ENCODE peak calls at places on chromosomes 1 and 21, in seven cellular contexts. One of them, this sample, is unnamed. For H3K9me3, the result is how much of the 10 kb centered on the place peaks cover.

GRCh38 chr1:235866913-235867850 is 476 bp upstream of the LYST start:
- DNase-seq in testis: peak
- DNase-seq in A549: peak
- DNase-seq in sigmoid colon: peak
- DNase-seq in uterus: peak
- DNase-seq in upper lobe of left lung: peak
- DNase-seq in IMR-90: peak
- DNase-seq in this sample: peak

GRCh38 chr1:220369511-220369910 is 97.3 kb upstream of the RAB3GAP2 start:
- DNase-seq in A549: no peak
- DNase-seq in testis: no peak
- DNase-seq in upper lobe of left lung: no peak
- DNase-seq in sigmoid colon: no peak
- DNase-seq in IMR-90: no peak
- DNase-seq in uterus: no peak
- DNase-seq in this sample: no peak

GRCh38 chr1:59074574-59074973 is 222.3 kb upstream of the FGGY start:
- DNase-seq in IMR-90: no peak
- DNase-seq in testis: no peak
- DNase-seq in uterus: no peak
- DNase-seq in sigmoid colon: no peak
- DNase-seq in A549: no peak
- DNase-seq in upper lobe of left lung: no peak
- DNase-seq in this sample: no peak

GRCh38 chr1:108059945-108060344 is 95.0 kb upstream of the VAV3 start:
- DNase-seq in uterus: no peak
- DNase-seq in IMR-90: no peak
- DNase-seq in sigmoid colon: no peak
- DNase-seq in A549: no peak
- DNase-seq in upper lobe of left lung: no peak
- DNase-seq in testis: no peak
- DNase-seq in this sample: no peak

GRCh38 chr21:44006017-44006624 is 6.0 kb upstream of the TRAPPC10 start:
- DNase-seq in sigmoid colon: peak
- DNase-seq in uterus: peak
- DNase-seq in A549: peak
- DNase-seq in testis: peak
- DNase-seq in upper lobe of left lung: peak
- DNase-seq in IMR-90: peak
- DNase-seq in this sample: no peak

GRCh38 chr1:68174173-68175113 is 57.9 kb downstream of the WLS start:
- DNase-seq in A549: peak
- DNase-seq in IMR-90: peak
- DNase-seq in upper lobe of left lung: peak
- DNase-seq in sigmoid colon: peak
- DNase-seq in testis: peak
- DNase-seq in uterus: peak
- DNase-seq in this sample: no peak

GRCh38 chr1:84773195-84773594 is 82.9 kb upstream of the SSX2IP start:
- DNase-seq in upper lobe of left lung: no peak
- DNase-seq in sigmoid colon: no peak
- DNase-seq in testis: no peak
- DNase-seq in A549: no peak
- DNase-seq in IMR-90: no peak
- DNase-seq in uterus: no peak
- DNase-seq in this sample: no peak

GRCh38 chr21:20971296-20971921 is 26.8 kb upstream of the NCAM2 start:
- DNase-seq in sigmoid colon: peak
- DNase-seq in testis: peak
- DNase-seq in A549: peak
- DNase-seq in uterus: no peak
- DNase-seq in upper lobe of left lung: peak
- DNase-seq in IMR-90: peak
- DNase-seq in this sample: no peak

GRCh38 chr21:25759573-25759972 is 24.8 kb downstream of the GABPA start:
- DNase-seq in sigmoid colon: no peak
- DNase-seq in upper lobe of left lung: no peak
- DNase-seq in A549: no peak
- DNase-seq in uterus: no peak
- DNase-seq in IMR-90: peak
- DNase-seq in testis: no peak
- DNase-seq in this sample: no peak

GRCh38 chr1:24932284-24932683 is 2.2 kb upstream of the RUNX3 start:
- DNase-seq in upper lobe of left lung: peak
- DNase-seq in testis: peak
- DNase-seq in IMR-90: no peak
- DNase-seq in A549: peak
- DNase-seq in sigmoid colon: no peak
- DNase-seq in uterus: no peak
- DNase-seq in this sample: peak

GRCh38 chr1:217032715-217033367 is 309.6 kb upstream of the ESRRG start:
- DNase-seq in testis: no peak
- DNase-seq in uterus: no peak
- DNase-seq in IMR-90: no peak
- DNase-seq in sigmoid colon: no peak
- DNase-seq in A549: no peak
- DNase-seq in upper lobe of left lung: no peak
- DNase-seq in this sample: no peak

GRCh38 chr1:201171063-201172036 is 17.1 kb upstream of the TMEM9 start:
- DNase-seq in uterus: peak
- DNase-seq in IMR-90: peak
- DNase-seq in sigmoid colon: no peak
- DNase-seq in upper lobe of left lung: peak
- DNase-seq in A549: peak
- DNase-seq in testis: peak
- DNase-seq in this sample: no peak

GRCh38 chr1:54850082-54850730 is 36.8 kb downstream of the DHCR24 start:
- DNase-seq in uterus: no peak
- DNase-seq in A549: no peak
- DNase-seq in sigmoid colon: no peak
- DNase-seq in IMR-90: peak
- DNase-seq in upper lobe of left lung: no peak
- DNase-seq in testis: no peak
- DNase-seq in this sample: no peak

GRCh38 chr1:209692296-209692695 is 12.3 kb upstream of the HSD11B1 start:
- DNase-seq in IMR-90: no peak
- DNase-seq in upper lobe of left lung: no peak
- DNase-seq in testis: no peak
- DNase-seq in sigmoid colon: no peak
- DNase-seq in uterus: no peak
- DNase-seq in A549: no peak
- DNase-seq in this sample: no peak

GRCh38 chr1:76140227-76140626 is 65.7 kb downstream of the ST6GALNAC3 start:
- DNase-seq in upper lobe of left lung: no peak
- DNase-seq in uterus: no peak
- DNase-seq in sigmoid colon: no peak
- DNase-seq in A549: no peak
- DNase-seq in testis: no peak
- DNase-seq in IMR-90: no peak
- DNase-seq in this sample: no peak

GRCh38 chr1:217617120-217617519 is 13.8 kb downstream of the GPATCH2 start:
- DNase-seq in A549: no peak
- DNase-seq in uterus: no peak
- DNase-seq in testis: no peak
- DNase-seq in sigmoid colon: no peak
- DNase-seq in IMR-90: no peak
- DNase-seq in upper lobe of left lung: no peak
- DNase-seq in this sample: no peak

GRCh38 chr21:18449586-18449985 is 46.0 kb upstream of the TMPRSS15 start:
- DNase-seq in upper lobe of left lung: no peak
- DNase-seq in A549: no peak
- DNase-seq in testis: no peak
- DNase-seq in sigmoid colon: no peak
- DNase-seq in IMR-90: no peak
- DNase-seq in uterus: no peak
- DNase-seq in this sample: no peak

GRCh38 chr1:177973585-177973984 is 3.7 kb upstream of the SEC16B start:
- DNase-seq in sigmoid colon: no peak
- DNase-seq in testis: no peak
- DNase-seq in upper lobe of left lung: no peak
- DNase-seq in IMR-90: no peak
- DNase-seq in uterus: no peak
- DNase-seq in A549: no peak
- DNase-seq in this sample: no peak

GRCh38 chr1:234212764-234213406 is 160.4 kb upstream of the COA6 start:
- DNase-seq in sigmoid colon: no peak
- DNase-seq in IMR-90: peak
- DNase-seq in uterus: no peak
- DNase-seq in testis: no peak
- DNase-seq in upper lobe of left lung: no peak
- DNase-seq in A549: peak
- DNase-seq in this sample: no peak

GRCh38 chr1:16224472-16224871 is 12.0 kb upstream of the ARHGEF19 start:
- DNase-seq in IMR-90: no peak
- DNase-seq in uterus: no peak
- DNase-seq in A549: no peak
- DNase-seq in sigmoid colon: no peak
- DNase-seq in upper lobe of left lung: no peak
- DNase-seq in testis: no peak
- DNase-seq in this sample: no peak

GRCh38 chr21:34874689-34875513 is 174.2 kb downstream of the RUNX1 start:
- DNase-seq in IMR-90: no peak
- DNase-seq in uterus: no peak
- DNase-seq in upper lobe of left lung: no peak
- DNase-seq in sigmoid colon: no peak
- DNase-seq in testis: no peak
- DNase-seq in A549: no peak
- DNase-seq in this sample: no peak

GRCh38 chr1:103265551-103265950 is 157.2 kb upstream of the COL11A1 start:
- DNase-seq in testis: no peak
- DNase-seq in sigmoid colon: no peak
- DNase-seq in upper lobe of left lung: no peak
- DNase-seq in uterus: no peak
- DNase-seq in A549: peak
- DNase-seq in IMR-90: peak
- DNase-seq in this sample: no peak

DNA sequence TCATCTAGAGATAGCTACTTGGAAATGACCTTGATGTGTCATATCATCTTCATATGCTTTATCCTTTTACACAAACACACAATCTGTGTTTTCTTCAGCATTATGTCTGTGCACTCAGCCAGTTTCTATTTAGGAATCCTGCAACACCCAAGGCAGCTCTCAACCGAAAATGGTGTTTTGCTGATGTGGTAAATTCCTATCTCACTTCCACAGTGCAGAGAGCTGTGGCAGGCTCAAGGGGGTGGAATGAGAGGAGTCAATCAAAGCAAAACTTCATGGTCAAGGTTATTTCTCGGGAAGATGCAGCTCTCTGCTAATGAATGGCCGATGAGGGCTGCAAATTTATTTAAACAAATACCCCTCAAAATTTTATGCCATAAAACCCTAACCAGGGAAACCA is 59.3 kb downstream of the IGSF5 start:
- DNase-seq in sigmoid colon: no peak
- DNase-seq in testis: no peak
- DNase-seq in uterus: no peak
- DNase-seq in IMR-90: no peak
- DNase-seq in upper lobe of left lung: no peak
- DNase-seq in A549: no peak
- DNase-seq in this sample: no peak
- H3K9me3 ChIP-seq in sigmoid colon: under half
- H3K9me3 ChIP-seq in testis: under half
- H3K9me3 ChIP-seq in uterus: under half
- H3K9me3 ChIP-seq in IMR-90: under half
- H3K9me3 ChIP-seq in upper lobe of left lung: under half
- H3K9me3 ChIP-seq in A549: under half
- H3K9me3 ChIP-seq in this sample: under half

DNA sequence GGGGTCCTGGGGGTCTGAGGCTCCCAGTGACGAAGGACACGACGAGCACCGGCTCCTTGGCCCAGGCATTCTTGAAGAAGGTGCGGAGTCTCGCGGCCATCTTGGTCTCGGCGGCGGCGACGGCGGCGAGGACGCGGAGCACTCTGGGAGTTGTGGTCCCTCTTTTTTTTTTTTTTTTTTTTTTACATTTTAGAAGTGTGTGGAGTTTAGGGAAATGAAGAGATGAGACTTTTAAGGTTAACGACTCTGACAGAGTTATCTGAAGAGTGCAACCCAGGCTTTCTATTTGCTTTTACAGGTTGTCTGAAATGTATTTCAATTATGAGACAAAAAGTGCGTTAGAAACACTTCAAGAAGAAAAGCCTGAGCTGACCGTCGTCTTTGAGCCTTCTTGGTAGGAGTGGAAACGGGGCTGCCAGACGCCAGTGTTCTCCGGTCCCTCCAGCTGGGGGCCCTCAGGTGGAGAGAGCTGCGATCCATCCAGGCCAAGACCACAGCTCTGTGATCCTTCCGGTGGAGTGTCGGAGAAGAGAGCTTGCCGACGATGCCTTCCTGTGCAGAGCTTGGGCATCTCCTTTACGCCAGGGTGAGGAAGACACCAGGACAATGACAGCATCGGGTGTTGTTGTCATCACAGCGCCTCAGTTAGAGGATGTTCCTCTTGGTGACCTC is 9.7 kb downstream of the OR2B11 start:
- DNase-seq in A549: peak
- DNase-seq in testis: peak
- DNase-seq in IMR-90: peak
- DNase-seq in sigmoid colon: peak
- DNase-seq in upper lobe of left lung: peak
- DNase-seq in uterus: peak
- DNase-seq in this sample: peak
- TF ChIP-seq POLR2A in A549: no peak
- TF ChIP-seq POLR2A in testis: no peak
- TF ChIP-seq POLR2A in IMR-90: no peak
- TF ChIP-seq POLR2A in sigmoid colon: no peak
- TF ChIP-seq POLR2A in upper lobe of left lung: no peak
- TF ChIP-seq POLR2A in uterus: no peak
- TF ChIP-seq POLR2A in this sample: no peak

DNA sequence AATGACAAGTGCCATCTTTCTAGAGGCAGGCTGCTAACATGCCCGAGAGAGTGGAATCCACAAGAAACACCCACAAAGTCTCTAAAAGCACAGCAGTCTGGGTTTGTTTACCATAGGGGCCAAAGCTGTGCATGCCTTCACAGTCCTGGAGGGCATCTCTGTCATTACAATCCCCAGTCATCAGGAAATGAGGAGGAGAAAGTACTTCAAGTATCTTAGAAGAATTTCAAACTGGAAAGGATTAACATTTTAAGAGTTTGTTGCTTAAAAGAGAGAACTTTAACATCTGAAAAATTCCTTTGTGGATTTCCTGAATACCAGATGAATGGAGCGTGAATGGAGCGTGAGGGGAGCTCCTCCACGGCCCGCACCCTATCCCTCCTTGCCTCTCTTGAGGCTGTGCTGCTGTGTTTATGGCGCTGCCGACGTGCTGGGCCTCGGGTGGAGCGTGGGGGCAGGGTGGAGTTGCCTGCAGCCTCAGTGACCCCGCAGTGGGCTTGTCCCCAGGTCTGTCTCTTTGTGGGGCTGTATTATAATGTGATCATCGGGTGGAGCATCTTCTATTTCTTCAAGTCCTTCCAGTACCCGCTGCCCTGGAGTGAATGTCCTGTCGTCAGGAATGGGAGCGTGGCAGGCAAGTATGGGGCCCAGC is 23.3 kb downstream of the SLC6A17 start:
- DNase-seq in uterus: no peak
- DNase-seq in testis: no peak
- DNase-seq in IMR-90: peak
- DNase-seq in upper lobe of left lung: no peak
- DNase-seq in sigmoid colon: no peak
- DNase-seq in A549: no peak
- DNase-seq in this sample: no peak
- TF ChIP-seq CTCF in uterus: no peak
- TF ChIP-seq CTCF in testis: no peak
- TF ChIP-seq CTCF in IMR-90: peak
- TF ChIP-seq CTCF in upper lobe of left lung: no peak
- TF ChIP-seq CTCF in sigmoid colon: no peak
- TF ChIP-seq CTCF in A549: no peak
- TF ChIP-seq CTCF in this sample: no peak

GRCh38 chr1:228242313-228242864 is 34.5 kb downstream of the OBSCN start:
- DNase-seq in upper lobe of left lung: no peak
- DNase-seq in testis: no peak
- DNase-seq in uterus: no peak
- DNase-seq in sigmoid colon: no peak
- DNase-seq in IMR-90: no peak
- DNase-seq in A549: no peak
- DNase-seq in this sample: no peak
- H3K9me3 ChIP-seq in upper lobe of left lung: under half
- H3K9me3 ChIP-seq in testis: under half
- H3K9me3 ChIP-seq in uterus: under half
- H3K9me3 ChIP-seq in sigmoid colon: under half
- H3K9me3 ChIP-seq in IMR-90: under half
- H3K9me3 ChIP-seq in A549: half or more
- H3K9me3 ChIP-seq in this sample: under half